ENCODE peak calls at places on chromosomes 6 and 20, in ten cellular contexts. S is spleen, E is kidney, O is GM10248, R is mammary epithelial cell, M is H1, F is glutamatergic neuron, Q is GM23338, Z is prostate gland, J is body of pancreas. T is an unnamed sample.

GRCh38 chr6:35035481-35036030 is 105.6 kb downstream of the TCP11 start:
- DNase-seq in S (no peak), E (no peak), O (no peak), R (no peak), M (no peak), F (no peak), Q (no peak), Z (no peak), J (no peak), T (no peak)

GRCh38 chr20:25050082-25050481 is 7.9 kb downstream of the ACSS1 start:
- DNase-seq in S (no peak), E (peak; percentile 19), O (no peak), R (no peak), M (no peak), F (no peak), Q (no peak), Z (no peak), J (no peak), T (no peak)

GRCh38 chr6:158841358-158841757 is 22.2 kb upstream of the EZR start:
- DNase-seq in S (no peak), E (no peak), O (no peak), R (no peak), M (no peak), F (no peak), Q (no peak), Z (no peak), J (no peak), T (no peak)

GRCh38 chr6:88566746-88567534 is 396.5 kb downstream of the RNGTT start:
- DNase-seq in S (no peak), E (no peak), O (peak; percentile 46), R (no peak), M (no peak), F (no peak), Q (peak; percentile 35), Z (no peak), J (no peak), T (no peak)

GRCh38 chr6:156808287-156808686 is 31.1 kb downstream of the ARID1B start:
- DNase-seq in S (no peak), E (no peak), O (no peak), R (no peak), M (no peak), F (no peak), Q (peak; percentile 49), Z (no peak), J (peak; percentile 34), T (no peak)

GRCh38 chr20:56706867-56707360 is 77.8 kb downstream of the TFAP2C start:
- DNase-seq in S (no peak), E (no peak), O (no peak), R (peak; percentile 24), M (no peak), F (no peak), Q (no peak), Z (no peak), J (no peak), T (no peak)

GRCh38 chr20:19926581-19926980 is 90.6 kb upstream of the NAA20 start:
- DNase-seq in S (no peak), E (no peak), O (no peak), R (no peak), M (no peak), F (no peak), Q (no peak), Z (no peak), J (no peak), T (no peak)

GRCh38 chr20:36462440-36463211 is 78.7 kb upstream of the MYL9 start:
- DNase-seq in S (peak; percentile 87), E (peak; percentile 87), O (no peak), R (no peak), M (no peak), F (peak; percentile 41), Q (peak; percentile 54), Z (peak; percentile 22), J (peak; percentile 61), T (no peak)

GRCh38 chr6:12403946-12404647 is 113.9 kb downstream of the EDN1 start:
- DNase-seq in S (no peak), E (no peak), O (no peak), R (no peak), M (no peak), F (no peak), Q (no peak), Z (no peak), J (no peak), T (no peak)

GRCh38 chr20:34871320-34871926 is 1.2 kb downstream of the GGT7 start:
- DNase-seq in S (peak; percentile 58), E (no peak), O (no peak), R (no peak), M (no peak), F (no peak), Q (peak; percentile 6), Z (no peak), J (no peak), T (no peak)

GRCh38 chr20:8661229-8662023 is 407.5 kb upstream of the PLCB4 start:
- DNase-seq in S (no peak), E (no peak), O (no peak), R (no peak), M (no peak), F (no peak), Q (no peak), Z (no peak), J (no peak), T (no peak)

GRCh38 chr6:34773906-34774305 is 16.6 kb downstream of the SNRPC start:
- DNase-seq in S (no peak), E (no peak), O (no peak), R (no peak), M (no peak), F (no peak), Q (no peak), Z (no peak), J (no peak), T (no peak)

GRCh38 chr20:51802170-51802745 is at the start of gene SALL4:
- DNase-seq in S (no peak), E (no peak), O (no peak), R (no peak), M (peak; percentile 91), F (peak; percentile 75), Q (peak; percentile 99), Z (no peak), J (peak; percentile 55), T (no peak)

GRCh38 chr6:31178143-31179041 is 7.9 kb upstream of the POU5F1 start:
- DNase-seq in S (no peak), E (no peak), O (no peak), R (no peak), M (no peak), F (no peak), Q (no peak), Z (no peak), J (no peak), T (no peak)

GRCh38 chr6:119043783-119044182 is 34.7 kb downstream of the FAM184A start:
- DNase-seq in S (no peak), E (no peak), O (no peak), R (no peak), M (no peak), F (no peak), Q (no peak), Z (no peak), J (no peak), T (no peak)

GRCh38 chr6:136035378-136036070 is 184.0 kb downstream of the PDE7B start:
- DNase-seq in S (no peak), E (no peak), O (no peak), R (no peak), M (no peak), F (no peak), Q (no peak), Z (no peak), J (no peak), T (no peak)

GRCh38 chr6:157605484-157605883 is 217.6 kb upstream of the SNX9 start:
- DNase-seq in S (no peak), E (no peak), O (no peak), R (no peak), M (no peak), F (no peak), Q (no peak), Z (no peak), J (no peak), T (no peak)

GRCh38 chr20:53943522-53944291 is 126.7 kb downstream of the BCAS1 start:
- DNase-seq in S (no peak), E (no peak), O (peak; percentile 45), R (no peak), M (no peak), F (no peak), Q (peak; percentile 50), Z (no peak), J (peak; percentile 31), T (no peak)

DNA sequence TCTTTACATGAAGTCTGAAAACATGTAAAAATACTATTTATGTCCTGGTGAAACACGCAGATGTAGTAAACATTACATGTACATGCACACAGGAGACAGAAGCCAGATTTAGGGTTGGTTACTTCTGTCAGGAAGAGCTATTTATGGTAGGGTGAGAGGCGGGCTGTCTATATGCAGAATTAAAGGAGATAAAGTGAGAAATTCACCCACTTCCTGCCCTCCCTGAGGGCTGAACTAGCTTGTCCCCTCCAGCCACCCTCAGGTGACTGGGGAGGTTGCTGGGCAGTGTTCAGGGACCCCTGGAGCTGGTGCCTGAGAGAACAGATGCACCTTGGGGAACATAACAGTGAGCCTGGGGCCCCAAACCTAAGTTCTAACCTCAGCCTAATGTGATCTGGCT is 1.1 kb downstream of the PI16 start:
- DNase-seq in S (no peak), E (no peak), O (no peak), R (no peak), M (no peak), F (no peak), Q (no peak), Z (no peak), J (no peak), T (no peak)
- TF ChIP-seq CTCF in S (no peak), E (no peak), O (no peak), R (no peak), M (no peak), F (no peak), Q (no peak), Z (no peak), J (no peak), T (no peak)

GRCh38 chr6:114735118-114735730 is 392.4 kb upstream of the HS3ST5 start:
- DNase-seq in S (no peak), E (no peak), O (no peak), R (no peak), M (no peak), F (no peak), Q (peak; percentile 22), Z (no peak), J (no peak), T (no peak)
- TF ChIP-seq CTCF in S (no peak), E (no peak), O (no peak), R (no peak), M (peak; percentile 12), F (no peak), Q (no peak), Z (no peak), J (no peak), T (no peak)

GRCh38 chr6:99605074-99605726 is 1.4 kb upstream of the PRDM13 start:
- DNase-seq in S (peak; percentile 68), E (no peak), O (no peak), R (no peak), M (no peak), F (no peak), Q (peak; percentile 65), Z (no peak), J (no peak), T (no peak)
- TF ChIP-seq CTCF in S (no peak), E (no peak), O (no peak), R (no peak), M (peak; percentile 74), F (no peak), Q (peak; percentile 65), Z (no peak), J (no peak), T (no peak)

DNA sequence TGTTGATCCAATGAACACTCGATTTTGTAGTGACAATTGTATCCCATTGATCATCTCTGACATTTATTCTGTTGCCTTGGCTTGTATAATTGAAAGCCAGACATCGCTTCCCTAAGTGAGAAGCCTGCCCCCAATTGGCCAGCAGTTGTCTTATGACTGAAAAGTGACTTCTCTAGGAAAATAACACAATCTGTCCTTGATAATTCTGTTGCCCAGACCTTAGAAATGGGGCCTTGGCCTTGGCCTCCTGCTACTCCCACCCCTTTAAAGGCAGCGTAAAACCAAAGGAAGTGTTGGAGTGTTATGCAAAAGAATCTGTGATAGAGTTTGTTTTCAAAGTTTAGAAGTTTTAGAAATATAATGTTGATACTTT is 39.8 kb downstream of the TXLNB start:
- DNase-seq in S (no peak), E (no peak), O (no peak), R (no peak), M (no peak), F (no peak), Q (no peak), Z (no peak), J (no peak), T (no peak)
- TF ChIP-seq CTCF in S (no peak), E (no peak), O (no peak), R (no peak), M (no peak), F (no peak), Q (peak; percentile 28), Z (no peak), J (no peak), T (no peak)

T was measured in AG09319.